ENCODE peak calls at places on chromosomes 11 and 22, in four cellular contexts. X is H1, E is HepG2, N is GM12878. T is an unnamed sample. For H3K4me1, the result is how much of the 10 kb centered on the place peaks cover.

GRCh38 chr11:1070594-1071462 is 3.8 kb upstream of the MUC2 start:
- DNase-seq in N (no peak), E (no peak), X (no peak), T (no peak)

GRCh38 chr11:69915151-69915500 is 95.9 kb upstream of the FGF3 start:
- DNase-seq in N (no peak), E (no peak), X (no peak), T (no peak)

GRCh38 chr11:44574620-44575287 is 9.3 kb downstream of the CD82 start:
- DNase-seq in E (no peak), X (no peak), N (peak), T (no peak)

GRCh38 chr22:27212617-27213177 is 555.3 kb downstream of the MIAT start:
- DNase-seq in N (no peak), E (no peak), X (no peak), T (no peak)

GRCh38 chr11:8613036-8613435 is 19.0 kb upstream of the STK33 start:
- DNase-seq in N (no peak), X (no peak), E (no peak), T (no peak)

GRCh38 chr11:392102-392777 is 1.8 kb upstream of the PKP3 start:
- DNase-seq in X (no peak), N (no peak), E (no peak), T (no peak)

GRCh38 chr11:65782816-65783228 is 2.0 kb upstream of the AP5B1 start:
- DNase-seq in E (no peak), N (no peak), X (no peak), T (no peak)

GRCh38 chr11:64419818-64420485 is 61.0 kb downstream of the RPS6KA4 start:
- DNase-seq in X (no peak), N (no peak), E (no peak), T (no peak)

GRCh38 chr11:124285610-124286344 is 28.0 kb downstream of the OR8D1 start:
- DNase-seq in E (no peak), N (no peak), X (no peak), T (no peak)

GRCh38 chr11:9862981-9863380 is 199.1 kb downstream of the SWAP70 start:
- DNase-seq in N (no peak), E (no peak), X (no peak), T (no peak)

GRCh38 chr11:112612283-112612849 is 348.9 kb upstream of the NCAM1 start:
- DNase-seq in N (no peak), E (no peak), X (no peak), T (no peak)

GRCh38 chr11:69120096-69120875 is 35.4 kb upstream of the SMIM38 start:
- DNase-seq in N (no peak), E (no peak), X (no peak), T (no peak)

GRCh38 chr11:30346068-30346688 is 23.3 kb downstream of the ARL14EP start:
- DNase-seq in X (no peak), N (no peak), E (peak), T (peak)

GRCh38 chr11:1152316-1153104 is 5.2 kb upstream of the MUC5AC start:
- DNase-seq in N (no peak), X (no peak), E (peak), T (peak)

GRCh38 chr11:58058276-58059010 is 27.7 kb downstream of the OR6Q1 start:
- DNase-seq in X (no peak), E (no peak), N (no peak), T (no peak)

GRCh38 chr11:114280696-114281095 is 15.5 kb upstream of the NNMT start:
- DNase-seq in N (no peak), X (peak), E (peak), T (peak)

GRCh38 chr11:2209900-2210321 is 38.3 kb upstream of the TH start:
- DNase-seq in E (no peak), X (peak), N (no peak), T (no peak)

GRCh38 chr11:85459304-85459703 is 167.8 kb downstream of the DLG2 start:
- DNase-seq in N (no peak), X (no peak), E (no peak), T (no peak)

GRCh38 chr22:44729391-44730012 is 22.9 kb upstream of the ARHGAP8 start:
- DNase-seq in X (peak), N (no peak), E (no peak), T (no peak)

GRCh38 chr11:126140932-126141291 is 70.5 kb downstream of the RPUSD4 start:
- DNase-seq in X (no peak), E (no peak), N (no peak), T (no peak)

GRCh38 chr22:29195118-29195963 is 10.4 kb upstream of the EMID1 start:
- DNase-seq in X (no peak), N (no peak), E (no peak), T (peak)

GRCh38 chr22:37032134-37032534 is 12.6 kb downstream of the MPST start:
- DNase-seq in X (no peak), N (no peak), E (no peak), T (no peak)

GRCh38 chr11:61037694-61038093 is 64.6 kb upstream of the CD5 start:
- DNase-seq in N (no peak), E (no peak), X (no peak), T (no peak)

GRCh38 chr22:25485626-25486545 is 78.6 kb upstream of the GRK3 start:
- DNase-seq in N (peak), X (no peak), E (no peak), T (no peak)

GRCh38 chr11:75536786-75537629 is 11.3 kb upstream of the GDPD5 start:
- DNase-seq in X (no peak), E (no peak), N (peak), T (peak)

GRCh38 chr11:66475349-66476172 is 4.7 kb upstream of the DPP3 start:
- DNase-seq in E (no peak), X (peak), N (no peak), T (no peak)

GRCh38 chr22:32255726-32256125 is 579 bp upstream of the SLC5A4 start:
- DNase-seq in X (no peak), N (no peak), E (no peak), T (no peak)

GRCh38 chr11:16364250-16364649 is 7.9 kb upstream of the SOX6 start:
- DNase-seq in X (no peak), N (no peak), E (no peak), T (no peak)

GRCh38 chr11:3086671-3087150 is 29.5 kb upstream of the CARS1 start:
- DNase-seq in E (peak), N (no peak), X (no peak), T (no peak)

GRCh38 chr11:14727215-14727614 is 83.6 kb downstream of the PDE3B start:
- DNase-seq in X (no peak), E (no peak), N (no peak), T (no peak)

GRCh38 chr11:62922653-62923371 is 1.6 kb upstream of the CHRM1 start:
- DNase-seq in E (no peak), X (peak), N (no peak), T (peak)

GRCh38 chr11:9716275-9717039 is 52.6 kb downstream of the SWAP70 start:
- DNase-seq in X (no peak), E (no peak), N (peak), T (peak)

DNA sequence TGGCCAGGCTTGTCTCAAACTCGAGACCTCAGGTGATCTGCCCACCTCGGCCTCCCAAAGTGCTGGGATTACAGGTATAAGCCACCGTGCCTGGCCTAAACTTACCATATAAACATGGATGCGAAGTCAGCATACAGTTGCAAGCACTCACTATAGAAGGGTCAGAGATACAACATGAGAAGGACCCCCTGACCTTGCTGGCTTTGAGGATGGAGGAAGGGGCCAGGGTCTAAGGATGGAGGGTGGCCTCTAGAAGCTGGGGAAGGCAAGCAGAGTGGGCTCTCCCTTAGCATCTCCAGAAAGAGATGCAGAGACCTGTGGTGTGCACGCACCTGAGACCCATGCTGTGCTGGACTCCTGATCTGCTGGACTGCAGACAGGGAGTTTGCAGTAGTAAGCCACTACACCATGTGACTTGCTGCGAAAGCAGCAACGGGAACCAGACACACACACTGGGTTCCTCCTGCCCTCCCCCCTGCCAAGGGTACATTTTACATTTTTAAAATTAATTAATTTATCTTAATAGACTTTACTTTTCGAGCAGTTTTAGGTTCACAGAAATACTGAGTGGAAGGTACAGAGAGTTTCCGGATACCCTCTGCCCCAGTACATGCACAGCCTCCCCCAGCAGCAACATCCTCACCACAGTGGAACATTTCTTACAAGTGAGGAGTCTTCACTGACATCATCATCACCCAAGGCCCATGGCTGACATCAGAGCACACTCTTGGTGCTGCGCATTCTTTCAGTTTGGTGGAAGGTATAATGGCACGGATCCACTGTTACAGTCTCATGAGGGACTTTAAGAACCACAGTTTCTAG is 170.1 kb upstream of the B3GAT1 start:
- DNase-seq in X (peak), N (no peak), E (no peak), T (no peak)
- TF ChIP-seq ATF2 in X (no peak), N (no peak), E (no peak), T (no peak)

GRCh38 chr22:49787861-49788260 is 39.8 kb downstream of the BRD1 start:
- DNase-seq in N (no peak), E (no peak), X (no peak), T (no peak)

GRCh38 chr22:49784987-49785614 is 42.6 kb downstream of the BRD1 start:
- DNase-seq in X (no peak), E (no peak), N (no peak), T (no peak)

GRCh38 chr22:49785841-49786451 is 41.7 kb downstream of the BRD1 start:
- DNase-seq in E (no peak), N (no peak), X (no peak), T (peak)

GRCh38 chr22:49788492-49788891 is 39.2 kb downstream of the BRD1 start:
- DNase-seq in E (no peak), X (no peak), N (no peak), T (no peak)

DNA sequence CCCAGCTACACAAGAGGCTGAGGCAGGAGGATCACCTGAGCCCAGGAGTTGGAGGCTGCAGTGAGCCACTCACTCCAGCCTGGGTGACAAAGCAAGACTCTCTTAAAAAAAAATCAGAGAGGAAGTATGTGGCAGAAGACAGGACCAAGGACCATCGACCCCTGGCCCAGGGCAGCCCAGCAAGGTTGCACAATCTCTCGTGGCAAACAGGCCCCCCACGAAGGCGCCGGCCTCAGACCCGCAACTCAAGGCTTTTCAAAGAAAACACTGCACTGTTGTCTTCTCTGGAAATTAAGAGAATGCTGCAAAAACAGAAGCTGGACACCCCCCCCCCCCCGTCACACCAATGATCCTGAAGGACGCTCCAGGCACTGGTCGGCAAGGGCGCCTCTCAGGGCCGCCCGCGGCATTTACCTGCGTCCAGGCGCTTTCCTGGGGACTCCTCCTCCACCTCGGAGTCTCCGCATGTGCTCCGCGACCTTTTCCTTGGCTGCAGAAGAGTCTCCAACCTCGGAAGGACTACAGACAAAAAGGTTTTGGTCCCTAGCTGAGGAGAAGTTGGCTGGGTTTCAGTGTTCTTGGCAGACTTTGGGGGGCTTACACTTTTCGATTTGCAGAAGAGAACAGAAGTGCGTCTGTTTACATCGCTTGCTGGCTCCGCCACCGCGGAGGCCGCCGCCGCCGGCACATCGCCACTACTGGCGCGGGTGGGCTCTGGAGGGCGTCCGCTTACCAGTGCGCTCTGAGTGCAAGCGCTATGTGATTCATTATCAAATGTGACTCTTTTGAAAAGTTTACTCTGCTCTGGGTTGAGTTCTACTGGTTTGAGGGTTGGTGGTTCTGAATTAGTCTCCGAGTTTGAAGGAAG is 40.5 kb downstream of the BRD1 start:
- DNase-seq in N (no peak), X (no peak), E (no peak), T (no peak)
- H3K4me1 ChIP-seq in N (under half), X (under half), E (under half), T (under half)

GRCh38 chr22:38080468-38080846 is 3.5 kb downstream of the SLC16A8 start:
- DNase-seq in N (no peak), X (no peak), E (no peak), T (no peak)
- TF ChIP-seq EZH2 in N (no peak), X (no peak), E (no peak), T (no peak)

GRCh38 chr22:40224702-40225101 is 47.0 kb downstream of the TNRC6B start:
- DNase-seq in X (no peak), E (no peak), N (no peak), T (no peak)
- TF ChIP-seq ATF2 in X (no peak), E (no peak), N (no peak), T (no peak)

GRCh38 chr11:122173074-122173450 is 57.0 kb upstream of the BLID start:
- DNase-seq in E (no peak), X (no peak), N (no peak), T (no peak)
- H3K4me1 ChIP-seq in E (under half), X (under half), N (under half), T (under half)

GRCh38 chr11:33864479-33864878 is 27.4 kb downstream of the LMO2 start:
- DNase-seq in X (no peak), E (no peak), N (no peak), T (no peak)

GRCh38 chr11:33869511-33870422 is 22.1 kb downstream of the LMO2 start:
- DNase-seq in X (peak), N (no peak), E (no peak), T (peak)

GRCh38 chr11:33867996-33868645 is 23.8 kb downstream of the LMO2 start:
- DNase-seq in N (no peak), X (no peak), E (no peak), T (no peak)

GRCh38 chr11:33867566-33867965 is 24.3 kb downstream of the LMO2 start:
- DNase-seq in E (no peak), N (no peak), X (no peak), T (no peak)

GRCh38 chr11:33868646-33869461 is 23.0 kb downstream of the LMO2 start:
- DNase-seq in N (no peak), X (peak), E (no peak), T (peak)
- TF ChIP-seq EZH2 in N (no peak), X (peak), E (peak), T (no peak)

GRCh38 chr11:18490736-18491485 is 35.3 kb downstream of the LDHAL6A start:
- DNase-seq in N (no peak), X (no peak), E (no peak), T (peak)

GRCh38 chr11:18491924-18492323 is 34.8 kb downstream of the TSG101 start:
- DNase-seq in X (no peak), E (no peak), N (no peak), T (no peak)

GRCh38 chr11:18495268-18495667 is 31.5 kb downstream of the TSG101 start:
- DNase-seq in X (no peak), E (no peak), N (no peak), T (no peak)

GRCh38 chr11:18493310-18493709 is 33.4 kb downstream of the TSG101 start:
- DNase-seq in X (no peak), E (no peak), N (no peak), T (no peak)

DNA sequence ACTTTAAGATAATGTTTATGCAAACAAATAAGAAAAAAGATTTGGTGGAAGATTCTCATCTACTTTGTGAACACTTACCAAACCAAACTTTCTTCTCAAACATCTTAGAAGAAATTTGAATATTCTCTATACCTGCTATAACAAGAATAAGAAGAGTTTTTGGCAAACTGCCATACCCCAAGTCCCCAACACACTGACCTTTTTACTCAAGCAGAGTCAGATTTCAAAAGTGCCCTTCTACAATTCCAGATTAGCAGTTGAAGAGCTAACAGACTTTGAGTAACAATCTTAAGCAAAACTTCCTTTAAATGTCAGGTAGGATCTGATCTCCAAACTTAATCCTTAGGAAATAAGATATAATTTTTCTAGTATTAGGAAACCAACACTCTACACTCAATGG is 33.9 kb downstream of the TSG101 start:
- DNase-seq in X (no peak), E (no peak), N (no peak), T (peak)
- TF ChIP-seq ATF2 in X (no peak), E (no peak), N (no peak), T (no peak)

T was measured in K562.